ENCODE peak calls at places on chromosome 15, in seven cellular contexts. E, Q, V, J, T, K and A are unnamed samples. For H3K4me1, the result is how much of the 10 kb centered on the place peaks cover.

GRCh38 chr15:39140060-39140604 is 440.7 kb upstream of the THBS1 start:
- DNase-seq in V (no peak), K (no peak), J (no peak), E (no peak), Q (no peak), T (no peak), A (no peak)

GRCh38 chr15:48965972-48966371 is 2.3 kb upstream of the SHC4 start:
- DNase-seq in T (no peak), Q (no peak), V (no peak), J (no peak), K (no peak), E (no peak), A (no peak)

GRCh38 chr15:56892651-56893348 is 25.6 kb upstream of the TCF12 start:
- DNase-seq in T (no peak), J (no peak), Q (no peak), E (no peak), V (no peak), K (no peak), A (no peak)

GRCh38 chr15:51076898-51077564 is 17.7 kb downstream of the TNFAIP8L3 start:
- DNase-seq in T (no peak), E (peak), Q (peak), J (no peak), K (peak), V (no peak), A (peak)

GRCh38 chr15:25775317-25775912 is 87.7 kb downstream of the ATP10A start:
- DNase-seq in E (peak), K (peak), J (no peak), Q (no peak), T (no peak), V (no peak), A (peak)

GRCh38 chr15:83845230-83845629 is 191.3 kb downstream of the ADAMTSL3 start:
- DNase-seq in T (no peak), V (no peak), Q (peak), K (no peak), E (no peak), J (no peak), A (no peak)

GRCh38 chr15:69446947-69447346 is 5.7 kb upstream of the RPLP1 start:
- DNase-seq in K (no peak), E (no peak), Q (no peak), J (no peak), V (no peak), T (no peak), A (no peak)

GRCh38 chr15:79394231-79394630 is 37.9 kb upstream of the MINAR1 start:
- DNase-seq in V (no peak), T (no peak), Q (no peak), K (no peak), E (no peak), J (no peak), A (peak)

GRCh38 chr15:75782926-75783325 is 60.3 kb upstream of the UBE2Q2 start:
- DNase-seq in E (no peak), V (no peak), J (no peak), T (no peak), K (no peak), Q (no peak), A (no peak)

GRCh38 chr15:73683624-73684536 is at the start of gene CD276:
- DNase-seq in V (no peak), T (peak), Q (peak), J (peak), E (peak), K (peak), A (peak)

GRCh38 chr15:59539799-59540198 is 71.8 kb upstream of the GCNT3 start:
- DNase-seq in V (no peak), J (no peak), K (peak), T (no peak), Q (no peak), E (no peak), A (no peak)

GRCh38 chr15:23569513-23569912 is 4.0 kb downstream of the MKRN3 start:
- DNase-seq in K (no peak), T (no peak), Q (no peak), V (no peak), J (no peak), E (peak), A (no peak)

GRCh38 chr15:79436037-79436780 is 4.1 kb downstream of the MINAR1 start:
- DNase-seq in J (no peak), T (no peak), E (no peak), V (no peak), Q (no peak), K (no peak), A (no peak)

GRCh38 chr15:40412095-40412759 is 6.6 kb downstream of the IVD start:
- DNase-seq in V (no peak), J (peak), K (peak), T (peak), Q (no peak), E (peak), A (peak)

GRCh38 chr15:77001966-77002365 is 7.0 kb downstream of the PSTPIP1 start:
- DNase-seq in J (peak), T (no peak), K (no peak), Q (no peak), V (no peak), E (no peak), A (no peak)

GRCh38 chr15:22851513-22851912 is 13.0 kb downstream of the NIPA2 start:
- DNase-seq in J (no peak), T (no peak), K (no peak), E (no peak), Q (no peak), V (no peak), A (no peak)

GRCh38 chr15:63389902-63390301 is 8.3 kb upstream of the CA12 start:
- DNase-seq in E (peak), Q (peak), J (peak), T (peak), V (no peak), K (peak), A (no peak)

GRCh38 chr15:68385671-68386586 is 46.0 kb downstream of the ITGA11 start:
- DNase-seq in K (peak), J (no peak), T (no peak), Q (peak), V (no peak), E (no peak), A (peak)

GRCh38 chr15:90932660-90932991 is 277 bp upstream of the HDDC3 start:
- DNase-seq in V (no peak), Q (no peak), J (no peak), T (no peak), E (no peak), K (no peak), A (no peak)
- H3K4me3 ChIP-seq in V (peak), Q (peak), J (peak), T (peak), E (no peak), K (peak), A (no peak)

GRCh38 chr15:85749261-85750151 is 45.2 kb downstream of the KLHL25 start:
- DNase-seq in Q (peak), V (no peak), T (peak), K (peak), E (no peak), J (peak), A (no peak)

GRCh38 chr15:85748176-85748575 is 46.5 kb downstream of the KLHL25 start:
- DNase-seq in Q (no peak), J (no peak), E (no peak), K (peak), T (peak), V (no peak), A (no peak)

GRCh38 chr15:85746641-85747040 is 48.1 kb downstream of the KLHL25 start:
- DNase-seq in E (no peak), K (no peak), V (no peak), T (peak), J (no peak), Q (peak), A (peak)

GRCh38 chr15:85750319-85750806 is 44.4 kb downstream of the KLHL25 start:
- DNase-seq in E (peak), V (no peak), T (peak), K (peak), J (peak), Q (peak), A (peak)

GRCh38 chr15:85748729-85749128 is 46.0 kb downstream of the KLHL25 start:
- DNase-seq in E (no peak), T (peak), Q (peak), K (peak), V (no peak), J (no peak), A (peak)
- TF ChIP-seq POLR2A in E (no peak), T (no peak), Q (no peak), K (no peak), V (no peak), J (no peak), A (no peak)

DNA sequence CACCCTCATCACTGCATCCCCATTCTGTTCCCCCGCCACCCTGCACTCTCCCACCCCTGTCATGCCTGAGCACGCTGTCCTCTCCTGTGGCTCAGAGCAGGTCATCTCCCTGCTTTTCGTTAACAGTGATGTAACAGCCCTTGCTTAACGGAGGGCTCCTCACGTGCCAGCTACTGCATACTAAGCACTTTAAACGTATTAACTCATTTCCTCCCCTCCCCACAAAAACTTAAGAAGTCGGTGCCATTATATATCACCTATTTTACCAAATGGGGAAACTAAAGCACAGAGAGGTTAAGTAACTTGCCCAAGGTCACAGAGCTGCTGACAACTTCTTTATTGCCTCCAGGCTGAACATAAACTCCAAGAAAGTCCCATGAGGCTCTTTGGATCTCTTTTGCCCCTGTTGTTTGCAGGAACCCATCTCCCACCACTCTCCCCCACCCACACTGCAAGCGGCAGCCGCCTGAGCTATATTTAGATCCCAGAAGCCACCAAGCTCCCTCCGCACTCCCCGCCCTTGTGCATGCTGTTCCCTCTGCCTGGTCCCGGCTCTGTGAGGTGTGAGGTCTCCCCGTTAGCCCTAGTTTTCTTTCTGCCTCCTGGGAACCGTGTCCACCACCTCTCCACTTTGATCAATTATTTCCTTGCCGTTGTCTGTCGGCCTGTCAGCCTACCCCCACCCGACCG is 752 bp upstream of the CSK start:
- DNase-seq in E (peak), J (no peak), V (no peak), K (no peak), Q (no peak), T (no peak), A (no peak)
- H3K4me1 ChIP-seq in E (under half), J (half or more), V (half or more), K (half or more), Q (under half), T (under half), A (half or more)

DNA sequence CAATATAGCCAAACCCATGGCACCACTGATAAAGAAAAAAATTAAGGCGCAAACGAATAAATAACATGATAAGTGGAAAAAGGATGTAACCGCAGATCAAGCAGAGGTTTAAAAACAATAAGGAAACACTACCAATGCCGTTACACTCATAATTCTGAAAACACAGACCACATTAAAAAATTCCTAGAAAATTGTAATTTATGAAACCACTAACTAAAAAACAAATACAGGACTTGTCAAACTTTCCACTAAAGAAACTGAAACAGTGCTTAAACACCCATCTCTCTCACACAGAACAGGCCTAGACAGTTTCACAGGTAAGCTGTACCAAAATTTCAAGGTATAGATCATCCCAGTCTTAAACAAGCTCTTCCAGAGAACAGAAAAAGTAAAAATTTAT is 28.4 kb downstream of the PCSK6 start:
- DNase-seq in J (no peak), V (no peak), Q (no peak), T (no peak), K (no peak), E (no peak), A (no peak)
- H3K4me3 ChIP-seq in J (no peak), V (no peak), Q (no peak), T (no peak), K (no peak), E (no peak), A (no peak)

GRCh38 chr15:65869127-65869953 is at the start of gene RAB11A:
- DNase-seq in J (peak), V (peak), T (peak), E (peak), Q (peak), K (peak), A (peak)

GRCh38 chr15:65870889-65871533 is 1.7 kb downstream of the RAB11A start:
- DNase-seq in E (no peak), K (no peak), J (no peak), Q (no peak), V (no peak), T (no peak), A (no peak)

GRCh38 chr15:65868546-65869126 is 655 bp upstream of the RAB11A start:
- DNase-seq in K (no peak), J (no peak), V (no peak), E (no peak), Q (no peak), T (no peak), A (no peak)

GRCh38 chr15:65867244-65867643 is 2.0 kb upstream of the RAB11A start:
- DNase-seq in V (no peak), T (no peak), K (no peak), J (no peak), E (no peak), Q (no peak), A (no peak)

GRCh38 chr15:65869954-65870871 is 922 bp downstream of the RAB11A start:
- DNase-seq in K (peak), J (peak), Q (peak), T (peak), V (no peak), E (peak), A (peak)
- TF ChIP-seq POLR2A in K (peak), J (peak), Q (no peak), T (no peak), V (no peak), E (peak), A (no peak)

GRCh38 chr15:66838202-66838601 is 136.2 kb downstream of the SMAD6 start:
- DNase-seq in J (peak), K (no peak), E (no peak), V (no peak), T (no peak), Q (no peak), A (no peak)

GRCh38 chr15:66840615-66841014 is 138.6 kb downstream of the SMAD6 start:
- DNase-seq in T (no peak), J (no peak), V (no peak), E (no peak), Q (no peak), K (no peak), A (no peak)

GRCh38 chr15:66841953-66842681 is 140.1 kb downstream of the SMAD6 start:
- DNase-seq in V (peak), Q (peak), E (peak), T (peak), K (peak), J (peak), A (peak)

GRCh38 chr15:66838671-66839239 is 136.7 kb downstream of the SMAD6 start:
- DNase-seq in E (no peak), Q (no peak), J (no peak), T (no peak), K (no peak), V (no peak), A (no peak)

GRCh38 chr15:66839511-66840112 is 137.6 kb downstream of the SMAD6 start:
- DNase-seq in V (no peak), K (no peak), J (no peak), Q (no peak), T (no peak), E (no peak), A (no peak)
- H3K4me1 ChIP-seq in V (under half), K (under half), J (under half), Q (under half), T (under half), E (under half), A (under half)

DNA sequence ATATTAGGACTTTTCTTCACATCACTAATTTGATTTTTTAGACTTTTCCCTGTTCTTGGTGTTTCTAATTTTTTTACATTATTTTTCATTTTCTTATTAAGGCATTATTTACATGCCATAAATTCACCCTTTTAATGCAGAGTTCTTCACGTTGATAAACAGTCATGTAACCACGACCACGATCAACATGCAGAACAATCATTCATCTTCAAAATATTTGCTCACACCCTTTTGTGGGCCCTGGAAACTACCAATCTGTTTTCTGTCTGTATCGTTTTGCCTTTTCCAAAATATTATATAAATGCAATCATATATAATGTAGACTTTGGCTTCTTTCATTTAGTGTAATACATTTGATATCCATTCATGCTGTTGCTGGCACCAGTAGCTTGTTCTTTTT is 48.7 kb downstream of the ARRDC4 start:
- DNase-seq in K (no peak), V (no peak), Q (no peak), T (no peak), J (no peak), E (no peak), A (no peak)
- H3K4me3 ChIP-seq in K (no peak), V (no peak), Q (no peak), T (no peak), J (no peak), E (no peak), A (no peak)

GRCh38 chr15:88913017-88913849 is at the start of gene MFGE8:
- DNase-seq in T (no peak), K (peak), Q (peak), E (peak), J (peak), V (no peak), A (peak)
- TF ChIP-seq POLR2A in T (no peak), K (no peak), Q (peak), E (peak), J (peak), V (peak), A (peak)

DNA sequence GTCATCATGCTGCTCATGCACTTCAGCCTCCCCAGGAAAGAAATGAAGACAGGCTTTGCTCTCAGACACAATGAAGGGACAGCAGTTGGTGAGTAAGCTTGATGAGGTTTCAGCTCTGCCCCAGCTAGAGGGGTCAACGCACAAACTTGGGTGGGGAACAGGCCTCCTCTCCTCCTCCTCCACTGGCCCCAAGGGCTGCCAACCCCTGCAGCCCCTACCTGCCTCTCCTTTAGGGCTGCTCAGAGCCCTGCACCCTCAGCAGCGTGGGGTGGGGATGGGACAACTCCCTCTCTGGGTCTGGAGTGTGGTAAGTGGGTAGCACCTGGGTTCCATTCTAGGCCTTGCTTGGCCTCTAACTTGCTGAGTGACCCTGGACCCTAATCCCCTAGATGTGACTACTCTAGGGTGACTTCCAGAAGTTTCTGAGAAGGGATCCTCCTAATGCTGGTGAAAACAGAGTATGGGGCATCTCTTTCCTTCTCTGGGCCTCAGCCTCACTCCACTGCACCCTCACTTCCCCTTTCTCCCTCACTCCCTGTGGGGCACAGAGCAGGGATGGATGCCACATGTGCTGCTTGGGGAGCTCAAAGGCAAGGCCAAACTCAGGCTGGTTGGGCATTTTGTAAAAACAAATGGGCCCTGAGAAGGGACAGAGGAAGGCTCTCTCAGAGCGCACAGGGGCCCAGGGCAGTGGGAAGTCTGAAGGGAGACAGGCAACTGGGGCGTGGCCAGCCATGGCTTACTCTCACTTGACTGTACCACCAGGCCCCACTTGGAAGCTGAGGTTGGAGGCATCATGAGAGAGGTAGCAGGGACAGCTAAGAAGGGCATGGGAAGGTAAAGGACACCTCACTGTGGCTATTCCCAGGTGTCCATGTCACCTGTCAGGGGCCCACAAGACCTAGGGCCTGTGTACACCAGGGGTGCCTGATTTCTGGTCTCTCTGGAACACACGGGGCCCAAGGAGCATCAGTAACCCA is 64.0 kb downstream of the SYNM start:
- DNase-seq in E (no peak), V (no peak), Q (no peak), T (no peak), K (no peak), J (no peak), A (no peak)
- H3K4me1 ChIP-seq in E (under half), V (under half), Q (under half), T (under half), K (under half), J (under half), A (under half)

GRCh38 chr15:80709542-80709941 is 14.4 kb downstream of the ABHD17C start:
- DNase-seq in E (peak), T (no peak), J (peak), V (no peak), K (peak), Q (no peak), A (no peak)

GRCh38 chr15:80706161-80706560 is 11.1 kb downstream of the ABHD17C start:
- DNase-seq in T (no peak), J (no peak), K (no peak), V (no peak), Q (no peak), E (no peak), A (no peak)

GRCh38 chr15:80712956-80713355 is 17.8 kb downstream of the ABHD17C start:
- DNase-seq in K (no peak), T (no peak), Q (no peak), J (no peak), V (no peak), E (no peak), A (no peak)

GRCh38 chr15:80711886-80712285 is 16.8 kb downstream of the ABHD17C start:
- DNase-seq in E (no peak), K (no peak), Q (no peak), T (no peak), J (no peak), V (no peak), A (no peak)

GRCh38 chr15:80710635-80711553 is 15.8 kb downstream of the ABHD17C start:
- DNase-seq in Q (no peak), K (no peak), V (no peak), T (no peak), J (no peak), E (no peak), A (no peak)
- H3K4me3 ChIP-seq in Q (no peak), K (no peak), V (no peak), T (no peak), J (no peak), E (no peak), A (no peak)